ENCODE peak calls at places on chromosomes 1 and 21, in four cellular contexts. One of them, this sample, is unnamed.

GRCh38 chr1:54806931-54807611 is 5.9 kb upstream of the TTC22 start:
- DNase-seq in adrenal gland: no peak
- DNase-seq in A549: no peak
- DNase-seq in body of pancreas: no peak
- DNase-seq in this sample: peak; percentile 8

GRCh38 chr1:53734650-53735211 is 4.2 kb downstream of the GLIS1 start:
- DNase-seq in adrenal gland: no peak
- DNase-seq in A549: no peak
- DNase-seq in body of pancreas: no peak
- DNase-seq in this sample: no peak

GRCh38 chr1:24191860-24192259 is 4.8 kb upstream of the IFNLR1 start:
- DNase-seq in adrenal gland: no peak
- DNase-seq in A549: peak; percentile 77
- DNase-seq in body of pancreas: no peak
- DNase-seq in this sample: no peak

GRCh38 chr21:44455524-44456206 is 355 bp downstream of the LRRC3 start:
- DNase-seq in adrenal gland: peak; percentile 60
- DNase-seq in A549: peak; percentile 49
- DNase-seq in body of pancreas: peak; percentile 59
- DNase-seq in this sample: no peak

GRCh38 chr1:5447479-5448070 is 544.6 kb downstream of the NPHP4 start:
- DNase-seq in adrenal gland: no peak
- DNase-seq in A549: no peak
- DNase-seq in body of pancreas: no peak
- DNase-seq in this sample: no peak

GRCh38 chr1:18118078-18118477 is 10.5 kb downstream of the IGSF21 start:
- DNase-seq in adrenal gland: peak; percentile 48
- DNase-seq in A549: no peak
- DNase-seq in body of pancreas: peak; percentile 20
- DNase-seq in this sample: no peak

GRCh38 chr1:162357681-162358266 is 18.9 kb downstream of the SPATA46 start:
- DNase-seq in adrenal gland: no peak
- DNase-seq in A549: peak; percentile 55
- DNase-seq in body of pancreas: no peak
- DNase-seq in this sample: peak; percentile 69

GRCh38 chr1:97820470-97821188 is 100.2 kb downstream of the DPYD start:
- DNase-seq in adrenal gland: no peak
- DNase-seq in A549: peak; percentile 33
- DNase-seq in body of pancreas: no peak
- DNase-seq in this sample: peak; percentile 34

GRCh38 chr21:41536076-41536826 is 28.3 kb upstream of the TMPRSS2 start:
- DNase-seq in adrenal gland: no peak
- DNase-seq in A549: no peak
- DNase-seq in body of pancreas: peak; percentile 45
- DNase-seq in this sample: no peak

GRCh38 chr1:206600527-206600926 is 11.7 kb downstream of the EIF2D start:
- DNase-seq in adrenal gland: no peak
- DNase-seq in A549: no peak
- DNase-seq in body of pancreas: no peak
- DNase-seq in this sample: no peak

GRCh38 chr1:242189591-242189990 is 190.7 kb upstream of the MAP1LC3C start:
- DNase-seq in adrenal gland: no peak
- DNase-seq in A549: peak; percentile 28
- DNase-seq in body of pancreas: no peak
- DNase-seq in this sample: no peak

GRCh38 chr1:154974808-154975408 is 427 bp downstream of the CKS1B start:
- DNase-seq in adrenal gland: peak; percentile 96
- DNase-seq in A549: peak; percentile 98
- DNase-seq in body of pancreas: peak; percentile 96
- DNase-seq in this sample: peak; percentile 99

GRCh38 chr1:154974086-154974807 is at the start of gene CKS1B:
- DNase-seq in adrenal gland: peak; percentile 99
- DNase-seq in A549: peak; percentile 100
- DNase-seq in body of pancreas: peak; percentile 99
- DNase-seq in this sample: peak; percentile 99

GRCh38 chr1:154972213-154972516 is 1.6 kb upstream of the SHC1 start:
- DNase-seq in adrenal gland: no peak
- DNase-seq in A549: no peak
- DNase-seq in body of pancreas: peak; percentile 30
- DNase-seq in this sample: no peak

GRCh38 chr1:154972517-154973343 is 1.8 kb upstream of the CKS1B start:
- DNase-seq in adrenal gland: peak; percentile 94
- DNase-seq in A549: peak; percentile 97
- DNase-seq in body of pancreas: peak; percentile 86
- DNase-seq in this sample: no peak

GRCh38 chr1:154973344-154974085 is 966 bp upstream of the CKS1B start:
- DNase-seq in adrenal gland: peak; percentile 99
- DNase-seq in A549: peak; percentile 99
- DNase-seq in body of pancreas: peak; percentile 98
- DNase-seq in this sample: peak; percentile 100
- TF ChIP-seq POLR2A in adrenal gland: peak; percentile 90
- TF ChIP-seq POLR2A in A549: peak; percentile 23
- TF ChIP-seq POLR2A in body of pancreas: peak; percentile 60
- TF ChIP-seq POLR2A in this sample: no peak

GRCh38 chr1:58773406-58773840 is 10.4 kb downstream of the JUN start:
- DNase-seq in adrenal gland: no peak
- DNase-seq in A549: no peak
- DNase-seq in body of pancreas: peak; percentile 91
- DNase-seq in this sample: no peak
- TF ChIP-seq POLR2A in adrenal gland: no peak
- TF ChIP-seq POLR2A in A549: no peak
- TF ChIP-seq POLR2A in body of pancreas: peak; percentile 57
- TF ChIP-seq POLR2A in this sample: no peak

GRCh38 chr1:211267204-211267857 is 8.2 kb downstream of the RCOR3 start:
- DNase-seq in adrenal gland: no peak
- DNase-seq in A549: no peak
- DNase-seq in body of pancreas: no peak
- DNase-seq in this sample: no peak
- TF ChIP-seq POLR2A in adrenal gland: no peak
- TF ChIP-seq POLR2A in A549: no peak
- TF ChIP-seq POLR2A in body of pancreas: no peak
- TF ChIP-seq POLR2A in this sample: no peak

DNA sequence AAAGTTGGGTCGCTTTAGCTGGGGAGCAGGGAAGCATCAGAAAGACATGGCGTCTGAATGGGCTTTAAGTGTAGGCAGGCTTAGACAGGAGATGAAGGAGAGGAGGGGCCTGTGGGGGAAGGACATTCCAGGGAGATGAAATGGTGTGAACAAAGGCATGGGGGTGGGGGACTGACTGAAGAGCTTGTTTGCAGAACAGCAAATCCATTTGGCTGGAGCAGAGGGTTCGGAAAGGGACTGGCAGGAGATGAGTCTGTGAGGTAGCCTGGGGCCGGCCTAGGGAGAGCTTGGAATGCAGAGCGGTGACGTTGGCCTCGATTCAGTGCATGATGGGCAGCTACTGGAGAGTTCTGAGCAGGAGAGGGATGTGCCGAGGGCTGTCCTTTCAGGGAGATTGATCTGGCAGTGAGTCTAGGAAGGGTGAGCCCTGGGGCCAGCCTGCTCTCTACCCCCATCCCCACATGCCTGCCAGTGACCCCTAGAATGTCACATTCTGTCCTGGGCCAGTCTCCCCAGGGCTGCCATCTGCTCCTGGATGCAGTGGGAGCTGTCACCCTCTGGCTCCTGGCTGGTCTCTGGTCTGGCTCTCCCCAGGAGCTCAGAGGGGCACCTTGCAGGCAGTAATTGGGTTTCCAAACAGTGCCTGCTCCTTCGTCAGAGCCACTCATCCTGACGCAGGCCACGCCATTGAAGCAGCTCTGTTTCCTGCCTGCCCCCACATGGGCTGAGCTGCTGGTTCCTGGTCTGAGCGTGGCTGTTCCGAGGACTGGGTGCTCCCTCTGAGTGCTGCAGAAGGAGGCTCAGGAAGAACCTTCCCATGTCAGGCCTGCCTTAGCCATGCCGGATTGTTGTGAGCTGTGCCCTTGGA is 22.3 kb upstream of the TMEM222 start:
- DNase-seq in adrenal gland: peak; percentile 41
- DNase-seq in A549: peak; percentile 75
- DNase-seq in body of pancreas: peak; percentile 54
- DNase-seq in this sample: no peak
- TF ChIP-seq POLR2A in adrenal gland: no peak
- TF ChIP-seq POLR2A in A549: no peak
- TF ChIP-seq POLR2A in body of pancreas: no peak
- TF ChIP-seq POLR2A in this sample: no peak

GRCh38 chr1:165352109-165352441 is 4.4 kb downstream of the LMX1A start:
- DNase-seq in adrenal gland: no peak
- DNase-seq in A549: no peak
- DNase-seq in body of pancreas: no peak
- DNase-seq in this sample: no peak

GRCh38 chr1:165354739-165355138 is 1.8 kb downstream of the LMX1A start:
- DNase-seq in adrenal gland: no peak
- DNase-seq in A549: no peak
- DNase-seq in body of pancreas: no peak
- DNase-seq in this sample: no peak

GRCh38 chr1:165350861-165351260 is 5.7 kb downstream of the LMX1A start:
- DNase-seq in adrenal gland: no peak
- DNase-seq in A549: no peak
- DNase-seq in body of pancreas: no peak
- DNase-seq in this sample: no peak

GRCh38 chr1:165353731-165354671 is 2.5 kb downstream of the LMX1A start:
- DNase-seq in adrenal gland: no peak
- DNase-seq in A549: no peak
- DNase-seq in body of pancreas: no peak
- DNase-seq in this sample: no peak

DNA sequence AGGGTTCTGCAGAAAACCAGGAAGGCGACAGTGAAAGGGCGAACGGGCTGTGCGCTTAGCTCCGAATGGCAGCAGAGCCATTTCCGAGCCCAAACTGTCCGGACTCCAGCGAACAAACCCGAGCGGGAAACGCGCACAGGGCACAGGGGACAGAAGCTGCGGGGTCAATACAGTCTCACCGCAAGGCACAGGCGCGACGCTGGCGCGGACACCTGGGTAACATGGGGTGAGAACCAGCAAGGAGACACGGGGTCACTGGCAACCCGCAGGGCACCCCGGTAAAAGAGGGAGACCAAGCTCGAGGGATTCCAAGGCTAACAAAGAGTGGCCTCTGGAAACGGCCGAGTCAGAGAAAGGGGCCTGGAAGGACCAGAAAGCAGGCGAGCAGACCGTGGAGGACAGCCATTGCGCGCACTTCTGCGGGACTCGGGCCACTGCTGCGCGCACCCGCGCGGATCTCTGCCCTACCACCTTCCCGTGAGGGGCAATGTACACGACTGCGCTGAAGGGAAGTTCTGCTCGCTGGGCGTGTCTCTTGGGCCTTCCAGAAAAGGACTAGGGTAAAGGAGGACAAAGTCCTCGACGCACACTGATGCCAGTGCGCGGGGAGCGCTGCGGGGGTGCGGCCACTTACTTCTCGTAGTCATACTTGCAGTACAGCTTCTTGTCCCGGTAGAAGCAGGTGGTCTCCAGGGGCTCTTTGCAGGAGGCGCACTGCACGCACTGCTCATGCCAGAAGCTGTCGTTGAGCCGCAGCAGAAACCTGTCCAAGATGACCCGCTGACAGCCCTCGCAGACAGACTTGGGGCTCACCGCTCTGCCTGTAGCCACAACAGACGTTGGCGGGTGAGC is 3.8 kb downstream of the LMX1A start:
- DNase-seq in adrenal gland: no peak
- DNase-seq in A549: no peak
- DNase-seq in body of pancreas: no peak
- DNase-seq in this sample: no peak
- TF ChIP-seq POLR2A in adrenal gland: no peak
- TF ChIP-seq POLR2A in A549: no peak
- TF ChIP-seq POLR2A in body of pancreas: no peak
- TF ChIP-seq POLR2A in this sample: no peak

DNA sequence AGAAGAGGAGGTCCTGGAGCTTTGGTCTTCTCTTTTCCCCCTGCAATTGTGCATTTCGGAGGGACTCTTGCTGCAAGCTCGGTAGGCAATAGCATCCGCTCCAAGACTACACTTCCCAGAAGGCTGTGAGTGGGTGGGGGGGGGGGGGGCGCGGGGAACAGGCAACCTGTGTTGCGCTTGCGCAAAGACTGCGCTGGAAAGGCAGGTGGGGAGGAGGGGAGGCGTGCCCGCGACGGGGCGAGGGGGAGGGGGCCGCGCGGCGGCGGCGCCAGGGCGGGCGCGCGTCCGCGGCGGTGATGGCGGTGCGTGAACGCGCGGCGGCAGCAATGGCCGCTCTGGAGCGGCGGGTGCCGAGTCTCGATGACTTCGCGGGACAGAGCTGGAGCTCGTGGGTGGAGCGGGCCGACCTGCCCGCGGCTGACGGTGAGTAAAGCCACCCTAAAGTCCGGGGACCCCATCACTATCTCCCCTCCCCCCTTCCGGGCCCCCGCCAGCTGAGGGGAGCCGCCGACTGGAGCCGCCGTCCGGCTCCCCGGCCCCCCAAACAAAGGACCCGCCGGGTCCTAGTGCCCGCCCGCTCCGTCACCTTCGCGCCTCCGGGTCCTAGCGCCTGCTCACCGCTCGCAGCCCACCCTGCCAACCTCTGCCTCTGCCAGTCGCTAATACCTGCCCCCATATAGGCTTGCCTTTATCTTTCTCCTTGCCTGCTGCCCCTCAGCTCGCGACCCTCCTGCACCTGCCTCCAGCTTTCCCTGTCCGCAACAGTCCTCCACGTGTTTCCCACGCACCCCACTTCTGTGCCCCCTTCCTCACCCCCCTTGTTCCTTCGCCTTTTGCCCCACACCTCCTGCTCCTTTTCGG is at the start of gene ATXN7L2:
- DNase-seq in adrenal gland: peak; percentile 94
- DNase-seq in A549: peak; percentile 85
- DNase-seq in body of pancreas: peak; percentile 94
- DNase-seq in this sample: peak; percentile 94
- TF ChIP-seq POLR2A in adrenal gland: peak; percentile 70
- TF ChIP-seq POLR2A in A549: peak; percentile 92
- TF ChIP-seq POLR2A in body of pancreas: peak; percentile 82
- TF ChIP-seq POLR2A in this sample: peak; percentile 83

DNA sequence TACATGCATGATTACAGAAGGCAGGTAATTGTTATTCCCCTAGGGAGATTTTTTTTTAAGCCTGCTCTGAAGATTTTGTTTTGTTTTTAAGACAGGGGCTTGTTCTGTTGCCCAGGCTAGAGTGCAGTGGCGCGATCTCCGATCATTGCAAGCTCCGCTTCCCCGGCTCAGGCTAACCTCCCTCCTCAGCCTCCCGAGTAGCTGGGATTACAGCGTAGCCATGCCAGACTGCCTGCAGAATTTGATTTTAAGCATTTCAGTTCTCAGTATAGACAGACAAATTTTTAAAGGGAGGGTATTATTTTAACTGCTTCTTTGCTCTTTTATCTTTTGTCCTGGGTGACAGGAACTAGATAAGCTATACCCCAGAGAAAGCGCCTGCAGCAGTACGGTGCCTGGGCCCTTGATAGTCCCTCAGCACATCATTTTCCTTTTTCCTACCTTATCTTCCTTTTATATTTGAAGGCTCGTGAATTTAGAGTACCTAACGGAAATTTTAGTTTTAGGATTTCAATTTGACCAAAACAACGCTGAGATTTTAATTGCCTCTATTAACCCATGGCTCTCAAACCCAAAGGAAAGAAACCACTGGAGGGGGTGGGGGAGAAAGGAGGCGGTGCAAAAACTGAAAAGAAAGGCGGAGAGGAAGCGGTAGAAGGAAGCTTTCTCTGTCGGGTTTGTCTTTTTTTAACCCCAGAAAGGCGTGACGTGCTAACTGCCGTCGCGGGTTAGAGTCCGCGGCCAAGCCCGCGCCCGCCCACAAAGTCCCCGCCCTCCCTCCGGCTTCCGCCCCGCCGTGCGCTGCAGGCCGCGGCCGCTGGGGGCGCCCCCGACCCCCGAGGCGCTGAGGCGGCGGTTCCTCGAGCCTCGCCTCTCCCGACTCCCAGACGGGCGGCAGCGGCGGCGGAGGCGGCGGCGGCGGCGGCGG is at the start of gene EEIG2:
- DNase-seq in adrenal gland: peak; percentile 77
- DNase-seq in A549: peak; percentile 85
- DNase-seq in body of pancreas: peak; percentile 82
- DNase-seq in this sample: peak; percentile 95
- TF ChIP-seq POLR2A in adrenal gland: no peak
- TF ChIP-seq POLR2A in A549: no peak
- TF ChIP-seq POLR2A in body of pancreas: no peak
- TF ChIP-seq POLR2A in this sample: no peak

This sample was measured in erythroblast.